ENCODE peak calls at places on chromosomes 5 and 9, in four cellular contexts. N is SK-N-SH, I is HCT116, U is GM12878. W is an unnamed sample.

GRCh38 chr5:63408984-63409383 is 553.3 kb downstream of the HTR1A start:
- DNase-seq in I (no peak), N (no peak), U (no peak), W (no peak)

GRCh38 chr5:65811004-65811403 is 89.0 kb downstream of the NLN start:
- DNase-seq in U (no peak), I (peak; percentile 62), N (no peak), W (no peak)

GRCh38 chr9:69376651-69377050 is 51.6 kb downstream of the ENTREP1 start:
- DNase-seq in I (no peak), U (no peak), N (no peak), W (no peak)

GRCh38 chr5:154002093-154002492 is 36.6 kb downstream of the FAM114A2 start:
- DNase-seq in N (no peak), U (no peak), I (no peak), W (peak; percentile 15)

GRCh38 chr5:133406632-133407276 is 205.6 kb downstream of the FSTL4 start:
- DNase-seq in N (no peak), U (no peak), I (no peak), W (no peak)

GRCh38 chr5:167232675-167233074 is 1058.8 kb upstream of the WWC1 start:
- DNase-seq in U (no peak), I (no peak), N (no peak), W (no peak)

GRCh38 chr5:35826561-35826960 is 30.1 kb upstream of the IL7R start:
- DNase-seq in N (no peak), U (no peak), I (no peak), W (no peak)

GRCh38 chr9:33139421-33140228 is 27.5 kb downstream of the B4GALT1 start:
- DNase-seq in N (no peak), U (no peak), I (no peak), W (no peak)

GRCh38 chr5:147485046-147485445 is 24.8 kb downstream of the DPYSL3 start:
- DNase-seq in I (no peak), N (no peak), U (no peak), W (no peak)

GRCh38 chr5:35198681-35199080 is 31.6 kb downstream of the PRLR start:
- DNase-seq in U (no peak), N (no peak), I (no peak), W (no peak)

GRCh38 chr9:73643379-73644013 is 491.8 kb downstream of the ANXA1 start:
- DNase-seq in U (no peak), I (no peak), N (no peak), W (no peak)

GRCh38 chr5:24788829-24789509 is 144.2 kb upstream of the CDH10 start:
- DNase-seq in I (no peak), N (no peak), U (no peak), W (no peak)

GRCh38 chr5:73388371-73388684 is 60.2 kb downstream of the FOXD1 start:
- DNase-seq in U (no peak), I (no peak), N (no peak), W (no peak)

GRCh38 chr5:171907731-171908343 is 98.6 kb downstream of the FBXW11 start:
- DNase-seq in I (peak; percentile 37), U (no peak), N (peak; percentile 52), W (peak; percentile 84)

GRCh38 chr9:132575811-132576210 is 6.6 kb upstream of the BARHL1 start:
- DNase-seq in U (no peak), N (no peak), I (no peak), W (no peak)

GRCh38 chr5:112965733-112966306 is 10.8 kb upstream of the DCP2 start:
- DNase-seq in U (no peak), I (no peak), N (no peak), W (no peak)

GRCh38 chr5:33657804-33658435 is 217.2 kb downstream of the TARS1 start:
- DNase-seq in U (no peak), N (no peak), I (no peak), W (peak; percentile 51)

GRCh38 chr9:17315341-17315740 is 180.5 kb downstream of the CNTLN start:
- DNase-seq in U (no peak), I (no peak), N (no peak), W (no peak)

GRCh38 chr5:95283022-95283615 is 1.8 kb downstream of the MCTP1 start:
- DNase-seq in N (no peak), U (no peak), I (no peak), W (peak; percentile 62)

GRCh38 chr5:139650689-139651501 is 2.7 kb downstream of the CXXC5 start:
- DNase-seq in N (peak; percentile 79), I (no peak), U (no peak), W (peak; percentile 81)

GRCh38 chr5:72507360-72508238 is at the start of gene ZNF366:
- DNase-seq in U (no peak), N (no peak), I (no peak), W (no peak)

GRCh38 chr9:128108784-128109709 is 18.5 kb downstream of the PTGES2 start:
- DNase-seq in I (no peak), U (no peak), N (peak; percentile 24), W (no peak)

GRCh38 chr9:121284733-121285451 is 16.9 kb downstream of the GSN start:
- DNase-seq in I (no peak), U (no peak), N (no peak), W (no peak)

GRCh38 chr5:67426961-67427630 is 230.5 kb upstream of the CD180 start:
- DNase-seq in I (no peak), U (no peak), N (no peak), W (no peak)

GRCh38 chr9:132474253-132474652 is 64.2 kb downstream of the CFAP77 start:
- DNase-seq in U (no peak), I (no peak), N (no peak), W (peak; percentile 36)

GRCh38 chr9:70954126-70954525 is 167.3 kb downstream of the TRPM3 start:
- DNase-seq in U (no peak), I (peak; percentile 2), N (no peak), W (peak; percentile 73)

GRCh38 chr9:70950270-70950669 is 171.2 kb downstream of the TRPM3 start:
- DNase-seq in U (no peak), I (no peak), N (no peak), W (no peak)

GRCh38 chr9:70952131-70952727 is 169.2 kb downstream of the TRPM3 start:
- DNase-seq in N (no peak), U (no peak), I (no peak), W (no peak)

GRCh38 chr9:70959366-70959765 is 162.1 kb downstream of the TRPM3 start:
- DNase-seq in I (no peak), U (no peak), N (no peak), W (no peak)

DNA sequence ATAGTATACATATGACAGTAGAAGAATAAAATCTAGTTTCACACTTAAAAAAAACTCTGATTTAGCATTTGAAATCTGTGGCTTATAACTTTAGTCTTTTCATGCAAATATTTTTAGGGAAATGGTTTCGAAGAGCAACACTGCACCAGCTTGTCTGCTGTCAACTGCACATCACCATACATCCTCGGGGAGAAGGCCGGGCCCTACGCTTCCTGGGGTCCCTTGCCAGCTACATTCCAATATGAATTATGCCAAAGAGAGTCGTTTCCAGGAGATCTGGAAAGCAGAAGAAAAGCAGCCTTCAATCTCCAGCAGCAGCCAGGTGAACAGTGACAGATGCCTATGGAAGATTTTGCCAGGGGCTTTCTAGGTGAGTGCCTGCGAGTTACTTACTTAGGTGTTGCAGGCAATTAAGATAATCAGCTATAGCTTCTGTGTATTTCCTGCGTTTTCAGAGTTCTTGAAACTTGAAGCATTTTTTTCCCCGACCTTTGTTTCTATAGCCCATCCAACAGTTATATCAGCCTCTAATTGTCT is 166.7 kb downstream of the TRPM3 start:
- DNase-seq in N (no peak), I (no peak), U (no peak), W (peak; percentile 5)
- H3K4me2 ChIP-seq in N (peak overlapping the region; percentile 48), I (peak overlapping the region; percentile 42), U (no peak overlapping the region), W (no peak overlapping the region)

GRCh38 chr9:37200572-37201005 is 80.2 kb downstream of the ZCCHC7 start:
- DNase-seq in U (no peak), I (no peak), N (no peak), W (no peak)

GRCh38 chr9:37198831-37199230 is 78.5 kb downstream of the ZCCHC7 start:
- DNase-seq in N (no peak), I (no peak), U (no peak), W (no peak)

GRCh38 chr9:37198034-37198718 is 77.8 kb downstream of the ZCCHC7 start:
- DNase-seq in I (no peak), U (no peak), N (no peak), W (no peak)

GRCh38 chr9:37201581-37201980 is 81.2 kb downstream of the ZCCHC7 start:
- DNase-seq in U (no peak), I (no peak), N (no peak), W (peak; percentile 26)

GRCh38 chr9:37197158-37198033 is 77.0 kb downstream of the ZCCHC7 start:
- DNase-seq in I (no peak), N (peak; percentile 51), U (peak; percentile 79), W (peak; percentile 34)
- TF ChIP-seq POLR2AphosphoS5 in I (no peak), N (no peak), U (peak; percentile 57), W (no peak)

DNA sequence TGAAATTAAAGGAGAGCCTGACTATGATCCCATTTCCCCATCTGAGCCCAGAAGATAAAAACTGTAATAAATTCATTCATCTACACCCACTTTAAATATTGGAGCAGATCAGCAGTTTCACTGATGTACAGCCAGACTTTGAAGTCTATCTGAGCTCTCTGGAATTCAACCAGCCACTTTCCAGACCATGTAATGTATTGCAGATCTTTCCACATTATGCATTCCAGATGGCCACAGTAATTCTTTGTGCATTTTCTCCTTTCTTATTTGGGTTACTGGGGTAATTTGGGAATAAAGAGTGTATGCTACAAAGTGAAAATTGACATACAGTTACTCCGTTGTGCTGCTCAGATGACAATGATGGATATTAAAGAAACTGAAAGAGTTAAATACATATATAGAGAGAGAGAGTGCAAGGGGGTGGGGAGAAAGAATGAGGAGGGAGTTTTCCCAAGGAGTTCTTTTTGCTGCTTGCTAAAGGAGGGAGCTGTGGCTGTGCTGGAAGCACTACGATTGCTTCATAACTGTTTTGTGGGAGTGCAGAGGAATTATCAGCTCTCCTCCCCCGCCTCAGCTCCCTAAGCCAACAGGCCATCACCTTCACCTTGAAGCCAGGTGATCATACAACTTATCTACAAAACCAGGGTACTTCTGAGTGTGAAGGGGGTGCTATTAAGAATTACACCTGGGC is 152.8 kb downstream of the GAS1 start:
- DNase-seq in I (no peak), U (no peak), N (peak; percentile 37), W (no peak)
- H3K27ac ChIP-seq in I (no peak overlapping the region), U (no peak overlapping the region), N (peak overlapping the region; percentile 38), W (no peak overlapping the region)

GRCh38 chr9:2234371-2234893 is 219.3 kb downstream of the SMARCA2 start:
- DNase-seq in I (no peak), U (no peak), N (peak; percentile 64), W (no peak)
- H3K4me2 ChIP-seq in I (no peak overlapping the region), U (no peak overlapping the region), N (no peak overlapping the region), W (no peak overlapping the region)

DNA sequence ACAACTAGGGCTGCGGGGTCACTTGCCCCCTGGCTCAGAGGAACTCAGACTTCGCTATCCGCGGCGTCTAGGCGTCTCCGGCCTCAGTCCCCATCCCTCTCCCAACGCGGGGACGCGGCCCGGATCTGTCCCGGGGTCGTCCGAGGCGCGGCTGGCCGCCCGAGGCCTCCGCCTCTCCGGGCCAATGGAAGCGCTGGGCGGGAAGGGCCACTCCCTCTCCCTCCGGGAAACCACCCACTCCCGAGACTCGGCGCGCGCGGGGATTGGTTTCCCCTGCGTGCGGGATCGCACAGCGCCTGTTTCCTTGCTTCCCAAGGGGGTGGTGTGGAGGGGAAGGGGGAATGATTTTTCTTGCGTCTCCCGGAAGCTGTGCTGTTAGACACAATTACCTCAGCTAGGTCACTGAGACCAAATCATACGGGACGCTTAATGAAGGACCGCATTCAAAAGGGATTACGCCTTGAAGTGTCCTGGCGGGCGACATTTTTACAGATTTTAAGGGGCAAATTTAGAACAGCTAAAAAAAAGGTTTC is 38.4 kb downstream of the NR2F1 start:
- DNase-seq in U (no peak), N (peak; percentile 88), I (no peak), W (peak; percentile 60)
- TF ChIP-seq POLR2AphosphoS5 in U (no peak), N (peak; percentile 41), I (no peak), W (no peak)

GRCh38 chr5:55219770-55220169 is 7.3 kb downstream of the MCIDAS start:
- DNase-seq in N (no peak), U (no peak), I (no peak), W (no peak)
- H3K27ac ChIP-seq in N (no peak overlapping the region), U (no peak overlapping the region), I (no peak overlapping the region), W (no peak overlapping the region)

W was measured in GM23338.